ENCODE peak calls at places on chromosomes 7 and 10, in seven cellular contexts. B is transverse colon, X is stomach, R is GM13976, O is bronchial epithelial cell, G is PC-3, S is kidney. A is an unnamed sample.

GRCh38 chr7:25894002-25894901 is 257.7 kb upstream of the NFE2L3 start:
- DNase-seq in B (peak), X (peak), R (peak), O (peak), G (peak), S (no peak), A (no peak)

GRCh38 chr10:130750441-130750840 is 561.1 kb downstream of the TCERG1L start:
- DNase-seq in B (no peak), X (no peak), R (no peak), O (no peak), G (no peak), S (peak), A (no peak)

GRCh38 chr7:20539201-20539600 is 76.3 kb upstream of the ABCB5 start:
- DNase-seq in B (no peak), X (no peak), R (no peak), O (peak), G (peak), S (no peak), A (no peak)

GRCh38 chr7:77765906-77766800 is 32.1 kb downstream of the TMEM60 start:
- DNase-seq in B (no peak), X (no peak), R (no peak), O (peak), G (no peak), S (no peak), A (no peak)

GRCh38 chr7:98128346-98128745 is 21.7 kb downstream of the LMTK2 start:
- DNase-seq in B (no peak), X (no peak), R (no peak), O (no peak), G (no peak), S (no peak), A (no peak)

GRCh38 chr10:68594405-68594804 is 34.3 kb downstream of the TET1 start:
- DNase-seq in B (no peak), X (no peak), R (no peak), O (peak), G (peak), S (no peak), A (no peak)

GRCh38 chr10:11521860-11522259 is 89.6 kb downstream of the USP6NL start:
- DNase-seq in B (no peak), X (no peak), R (no peak), O (peak), G (no peak), S (no peak), A (no peak)

GRCh38 chr10:126133906-126134703 is 237.7 kb downstream of the FANK1 start:
- DNase-seq in B (no peak), X (no peak), R (no peak), O (peak), G (peak), S (no peak), A (no peak)

GRCh38 chr7:127598318-127598717 is 4.8 kb downstream of the FSCN3 start:
- DNase-seq in B (no peak), X (no peak), R (no peak), O (no peak), G (peak), S (no peak), A (no peak)

GRCh38 chr7:30989824-30990140 is 26.0 kb downstream of the GHRHR start:
- DNase-seq in B (no peak), X (no peak), R (no peak), O (no peak), G (no peak), S (no peak), A (no peak)

GRCh38 chr7:84337386-84337785 is 142.8 kb upstream of the SEMA3A start:
- DNase-seq in B (no peak), X (no peak), R (no peak), O (peak), G (peak), S (no peak), A (no peak)

GRCh38 chr10:68109312-68109711 is at the start of gene MYPN:
- DNase-seq in B (no peak), X (no peak), R (no peak), O (no peak), G (no peak), S (no peak), A (no peak)

GRCh38 chr10:118584181-118584954 is 11.1 kb downstream of the PRLHR start:
- DNase-seq in B (no peak), X (no peak), R (no peak), O (peak), G (peak), S (no peak), A (no peak)

GRCh38 chr10:97713828-97714400 is 384 bp downstream of the MARVELD1 start:
- DNase-seq in B (peak), X (peak), R (peak), O (peak), G (peak), S (peak), A (peak)
- TF ChIP-seq CTCF in B (peak), X (peak), R (peak), O (peak), G (peak), S (peak), A (no peak)

GRCh38 chr7:29853775-29854174 is 47.5 kb downstream of the WIPF3 start:
- DNase-seq in B (no peak), X (no peak), R (no peak), O (no peak), G (no peak), S (no peak), A (no peak)

GRCh38 chr7:29852457-29852856 is 46.1 kb downstream of the WIPF3 start:
- DNase-seq in B (no peak), X (no peak), R (no peak), O (peak), G (peak), S (no peak), A (no peak)

GRCh38 chr7:29853072-29853471 is 46.8 kb downstream of the WIPF3 start:
- DNase-seq in B (no peak), X (no peak), R (no peak), O (peak), G (peak), S (no peak), A (no peak)

GRCh38 chr7:29851487-29851886 is 45.2 kb downstream of the WIPF3 start:
- DNase-seq in B (peak), X (peak), R (no peak), O (no peak), G (no peak), S (no peak), A (no peak)

DNA sequence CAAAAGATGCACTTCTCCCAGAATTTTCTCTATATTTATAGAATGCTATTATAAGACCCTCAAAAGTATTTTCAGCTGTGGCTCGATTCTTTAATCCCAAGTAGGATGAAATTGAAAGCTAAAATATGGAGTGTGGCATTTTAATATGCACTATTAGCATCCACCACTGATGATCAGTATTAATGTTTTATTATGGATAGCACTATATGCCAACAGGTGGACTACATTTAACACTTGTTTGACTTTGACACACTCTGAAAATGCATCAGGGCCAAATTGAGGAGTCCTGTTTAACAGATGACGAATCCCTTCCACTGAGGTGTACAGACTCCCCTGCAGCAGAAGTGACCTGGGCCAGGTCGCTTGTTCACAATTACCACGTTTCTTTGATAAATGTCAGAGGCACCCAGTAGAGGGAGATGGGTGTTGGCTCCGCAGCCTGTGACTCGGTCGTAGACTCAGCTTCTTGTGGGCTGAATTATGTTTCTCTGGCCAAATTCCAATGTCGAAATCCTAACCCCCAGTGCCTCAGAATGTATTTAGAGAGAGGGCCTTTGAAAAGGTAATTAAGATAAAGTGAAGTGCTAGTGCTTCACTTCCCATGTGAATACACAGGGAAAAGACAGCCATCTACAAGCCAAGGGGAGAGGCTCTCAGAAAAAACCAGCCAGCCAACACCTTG is 48.1 kb downstream of the WIPF3 start:
- DNase-seq in B (no peak), X (no peak), R (no peak), O (peak), G (peak), S (no peak), A (no peak)
- TF ChIP-seq CTCF in B (no peak), X (peak), R (no peak), O (peak), G (peak), S (no peak), A (no peak)

GRCh38 chr7:1755783-1756626 is 85.9 kb downstream of the ELFN1 start:
- DNase-seq in B (no peak), X (no peak), R (no peak), O (no peak), G (no peak), S (peak), A (no peak)

GRCh38 chr7:1761097-1761496 is 91.0 kb downstream of the ELFN1 start:
- DNase-seq in B (no peak), X (no peak), R (no peak), O (no peak), G (no peak), S (peak), A (no peak)

GRCh38 chr7:1757601-1758000 is 87.5 kb downstream of the ELFN1 start:
- DNase-seq in B (no peak), X (no peak), R (no peak), O (no peak), G (no peak), S (peak), A (no peak)

GRCh38 chr7:1758859-1759521 is 88.9 kb downstream of the ELFN1 start:
- DNase-seq in B (no peak), X (no peak), R (no peak), O (no peak), G (no peak), S (peak), A (no peak)

GRCh38 chr7:1758417-1758858 is 88.4 kb downstream of the ELFN1 start:
- DNase-seq in B (no peak), X (no peak), R (peak), O (peak), G (peak), S (peak), A (no peak)
- TF ChIP-seq CTCF in B (no peak), X (peak), R (no peak), O (peak), G (peak), S (peak), A (no peak)

DNA sequence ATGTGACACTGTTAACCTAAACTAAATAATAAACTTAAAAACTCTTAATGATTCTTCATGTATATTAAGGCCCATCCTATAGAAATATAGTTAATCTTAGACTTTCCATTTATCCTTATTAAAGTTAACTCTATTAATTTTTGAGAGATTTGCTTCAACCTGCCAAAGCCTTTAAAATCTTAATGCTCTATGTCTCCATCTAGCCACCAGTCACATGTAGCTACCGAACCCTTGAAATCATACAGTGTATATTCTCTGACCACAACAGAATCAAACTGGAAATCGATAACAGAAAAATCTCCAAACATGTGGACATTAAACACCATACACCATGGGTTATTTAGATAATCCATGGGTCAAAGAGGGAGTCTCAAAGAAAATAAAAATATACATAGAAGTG is 51.9 kb downstream of the ASZ1 start:
- DNase-seq in B (no peak), X (no peak), R (no peak), O (peak), G (peak), S (no peak), A (no peak)
- TF ChIP-seq CTCF in B (no peak), X (no peak), R (peak), O (peak), G (peak), S (no peak), A (no peak)

GRCh38 chr7:27141591-27142561 is 1.6 kb downstream of the HOXA5 start:
- DNase-seq in B (peak), X (no peak), R (no peak), O (no peak), G (no peak), S (peak), A (no peak)
- TF ChIP-seq CTCF in B (peak), X (no peak), R (no peak), O (no peak), G (no peak), S (peak), A (no peak)

GRCh38 chr7:82444220-82445049 is 858 bp upstream of the CACNA2D1 start:
- DNase-seq in B (no peak), X (peak), R (no peak), O (peak), G (peak), S (peak), A (no peak)
- TF ChIP-seq CTCF in B (no peak), X (no peak), R (no peak), O (no peak), G (no peak), S (no peak), A (no peak)

GRCh38 chr10:115129752-115130151 is 36.6 kb downstream of the ATRNL1 start:
- DNase-seq in B (no peak), X (no peak), R (peak), O (peak), G (peak), S (no peak), A (no peak)
- TF ChIP-seq CTCF in B (peak), X (peak), R (peak), O (no peak), G (peak), S (peak), A (peak)

GRCh38 chr10:24884793-24885192 is 67.6 kb downstream of the PRTFDC1 start:
- DNase-seq in B (no peak), X (no peak), R (no peak), O (peak), G (no peak), S (no peak), A (no peak)
- TF ChIP-seq CTCF in B (no peak), X (no peak), R (no peak), O (no peak), G (no peak), S (no peak), A (no peak)

DNA sequence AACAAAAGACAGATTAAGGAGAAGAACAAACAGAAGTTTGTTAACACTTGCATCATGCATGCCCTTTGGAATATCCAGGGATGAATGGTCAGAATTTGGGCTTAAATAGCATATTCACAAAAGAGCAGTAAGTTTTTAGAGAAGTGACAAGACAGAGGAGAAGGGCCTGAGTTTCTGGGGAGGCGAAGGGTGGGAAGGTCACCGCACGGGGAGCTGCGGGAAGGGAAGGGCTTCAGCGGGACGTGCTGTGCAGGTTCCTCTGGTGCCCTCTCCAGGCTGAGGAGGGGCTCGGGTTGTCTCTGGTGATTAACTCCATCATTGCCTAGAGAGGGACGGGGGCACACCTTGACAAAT is 10.4 kb upstream of the ZNF22 start:
- DNase-seq in B (no peak), X (no peak), R (no peak), O (no peak), G (no peak), S (no peak), A (no peak)
- TF ChIP-seq CTCF in B (no peak), X (no peak), R (peak), O (peak), G (peak), S (no peak), A (no peak)